ENCODE peak calls at places on chromosomes 3 and 15, in five cellular contexts. S is HS-27A, I is astrocyte of the spinal cord, D is memory B cell, F is A549. K is an unnamed sample.

GRCh38 chr3:126154391-126155279 is 25.8 kb downstream of the ALDH1L1 start:
- DNase-seq in S (no peak), I (no peak), D (no peak), F (no peak), K (no peak)

GRCh38 chr15:92071030-92071644 is 217.6 kb downstream of the SLCO3A1 start:
- DNase-seq in S (no peak), I (no peak), D (no peak), F (no peak), K (no peak)

GRCh38 chr15:65409284-65409631 is 13.5 kb downstream of the IGDCC4 start:
- DNase-seq in S (peak), I (peak), D (no peak), F (no peak), K (no peak)

GRCh38 chr3:69086133-69086722 is 1.5 kb downstream of the ARL6IP5 start:
- DNase-seq in S (peak), I (peak), D (no peak), F (peak), K (no peak)

GRCh38 chr3:137263982-137264777 is 306.4 kb downstream of the IL20RB start:
- DNase-seq in S (no peak), I (no peak), D (no peak), F (no peak), K (no peak)

GRCh38 chr15:70742928-70743327 is 20.4 kb downstream of the UACA start:
- DNase-seq in S (no peak), I (peak), D (no peak), F (peak), K (no peak)

GRCh38 chr3:39118079-39118478 is 10.6 kb downstream of the TTC21A start:
- DNase-seq in S (no peak), I (no peak), D (no peak), F (no peak), K (no peak)

GRCh38 chr3:157838457-157838856 is 267.8 kb downstream of the SHOX2 start:
- DNase-seq in S (no peak), I (no peak), D (no peak), F (no peak), K (no peak)

GRCh38 chr15:30985081-30985531 is 6.3 kb downstream of the MTMR10 start:
- DNase-seq in S (no peak), I (peak), D (no peak), F (no peak), K (no peak)

GRCh38 chr3:136512391-136512790 is 239.8 kb downstream of the STAG1 start:
- DNase-seq in S (no peak), I (no peak), D (no peak), F (no peak), K (no peak)

GRCh38 chr3:69353492-69353891 is 32.4 kb downstream of the FRMD4B start:
- DNase-seq in S (no peak), I (no peak), D (no peak), F (no peak), K (no peak)

GRCh38 chr3:162799910-162800309 is 1303.3 kb downstream of the OTOL1 start:
- DNase-seq in S (no peak), I (peak), D (no peak), F (no peak), K (no peak)

GRCh38 chr3:97804471-97804870 is 17.3 kb upstream of the CRYBG3 start:
- DNase-seq in S (no peak), I (no peak), D (no peak), F (no peak), K (no peak)

GRCh38 chr15:52228928-52229327 is 37.7 kb upstream of the GNB5 start:
- DNase-seq in S (no peak), I (no peak), D (peak), F (peak), K (no peak)

GRCh38 chr15:59376735-59377134 is 4.1 kb upstream of the MYO1E start:
- DNase-seq in S (no peak), I (no peak), D (no peak), F (peak), K (no peak)

GRCh38 chr3:49901351-49902339 is 2.0 kb downstream of the MST1R start:
- DNase-seq in S (no peak), I (no peak), D (no peak), F (no peak), K (no peak)

GRCh38 chr15:51888593-51889195 is 59.2 kb downstream of the TMOD3 start:
- DNase-seq in S (no peak), I (no peak), D (no peak), F (peak), K (no peak)

K was measured in GM12892.